ENCODE peak calls at places on chromosomes 12 and 14, in six cellular contexts. One of them, this sample, is unnamed.

GRCh38 chr14:79157369-79157768 is 987.2 kb downstream of the NRXN3 start:
- DNase-seq in transverse colon: no peak
- DNase-seq in cardiac muscle cell: no peak
- DNase-seq in CD4-positive, CD25-positive, alpha-beta regulatory T cell: no peak
- DNase-seq in Panc1: no peak
- DNase-seq in lower lobe of right lung: no peak
- DNase-seq in this sample: no peak

GRCh38 chr12:118164798-118165486 is 29.0 kb downstream of the PEBP1 start:
- DNase-seq in Panc1: no peak
- DNase-seq in lower lobe of right lung: no peak
- DNase-seq in CD4-positive, CD25-positive, alpha-beta regulatory T cell: no peak
- DNase-seq in cardiac muscle cell: peak
- DNase-seq in transverse colon: no peak
- DNase-seq in this sample: no peak

GRCh38 chr12:109601557-109601956 is 28.0 kb downstream of the MVK start:
- DNase-seq in transverse colon: no peak
- DNase-seq in Panc1: no peak
- DNase-seq in cardiac muscle cell: no peak
- DNase-seq in CD4-positive, CD25-positive, alpha-beta regulatory T cell: no peak
- DNase-seq in lower lobe of right lung: no peak
- DNase-seq in this sample: no peak

GRCh38 chr12:14849664-14850063 is 6.3 kb upstream of the ART4 start:
- DNase-seq in Panc1: no peak
- DNase-seq in cardiac muscle cell: no peak
- DNase-seq in CD4-positive, CD25-positive, alpha-beta regulatory T cell: no peak
- DNase-seq in transverse colon: no peak
- DNase-seq in lower lobe of right lung: no peak
- DNase-seq in this sample: no peak

GRCh38 chr14:55585854-55586253 is 5.8 kb downstream of the KTN1 start:
- DNase-seq in lower lobe of right lung: no peak
- DNase-seq in Panc1: no peak
- DNase-seq in CD4-positive, CD25-positive, alpha-beta regulatory T cell: no peak
- DNase-seq in transverse colon: no peak
- DNase-seq in cardiac muscle cell: no peak
- DNase-seq in this sample: no peak

GRCh38 chr12:107759410-107759809 is 1.5 kb downstream of the PRDM4 start:
- DNase-seq in CD4-positive, CD25-positive, alpha-beta regulatory T cell: no peak
- DNase-seq in cardiac muscle cell: no peak
- DNase-seq in Panc1: no peak
- DNase-seq in transverse colon: peak
- DNase-seq in lower lobe of right lung: no peak
- DNase-seq in this sample: no peak

GRCh38 chr12:10190558-10191388 is 11.9 kb downstream of the TMEM52B start:
- DNase-seq in CD4-positive, CD25-positive, alpha-beta regulatory T cell: peak
- DNase-seq in Panc1: peak
- DNase-seq in transverse colon: peak
- DNase-seq in lower lobe of right lung: peak
- DNase-seq in cardiac muscle cell: peak
- DNase-seq in this sample: peak

GRCh38 chr12:38508246-38508645 is 191.7 kb downstream of the ALG10B start:
- DNase-seq in Panc1: no peak
- DNase-seq in cardiac muscle cell: no peak
- DNase-seq in lower lobe of right lung: no peak
- DNase-seq in CD4-positive, CD25-positive, alpha-beta regulatory T cell: no peak
- DNase-seq in transverse colon: no peak
- DNase-seq in this sample: no peak

GRCh38 chr14:67241416-67242362 is at the start of gene PALS1:
- DNase-seq in lower lobe of right lung: no peak
- DNase-seq in cardiac muscle cell: peak
- DNase-seq in transverse colon: no peak
- DNase-seq in CD4-positive, CD25-positive, alpha-beta regulatory T cell: no peak
- DNase-seq in Panc1: no peak
- DNase-seq in this sample: peak

GRCh38 chr12:68349921-68350606 is 17.9 kb upstream of the MDM1 start:
- DNase-seq in Panc1: no peak
- DNase-seq in CD4-positive, CD25-positive, alpha-beta regulatory T cell: no peak
- DNase-seq in cardiac muscle cell: no peak
- DNase-seq in transverse colon: no peak
- DNase-seq in lower lobe of right lung: no peak
- DNase-seq in this sample: no peak

GRCh38 chr14:21039585-21040369 is 2.4 kb upstream of the RNASE7 start:
- DNase-seq in cardiac muscle cell: peak
- DNase-seq in CD4-positive, CD25-positive, alpha-beta regulatory T cell: no peak
- DNase-seq in Panc1: no peak
- DNase-seq in lower lobe of right lung: no peak
- DNase-seq in transverse colon: peak
- DNase-seq in this sample: no peak

GRCh38 chr12:6276247-6276887 is 34.1 kb upstream of the PLEKHG6 start:
- DNase-seq in Panc1: no peak
- DNase-seq in lower lobe of right lung: peak
- DNase-seq in cardiac muscle cell: no peak
- DNase-seq in CD4-positive, CD25-positive, alpha-beta regulatory T cell: no peak
- DNase-seq in transverse colon: no peak
- DNase-seq in this sample: no peak

GRCh38 chr12:6273209-6273928 is 37.1 kb upstream of the PLEKHG6 start:
- DNase-seq in transverse colon: no peak
- DNase-seq in Panc1: no peak
- DNase-seq in lower lobe of right lung: peak
- DNase-seq in cardiac muscle cell: no peak
- DNase-seq in CD4-positive, CD25-positive, alpha-beta regulatory T cell: no peak
- DNase-seq in this sample: no peak

GRCh38 chr12:6272300-6273208 is 37.9 kb upstream of the PLEKHG6 start:
- DNase-seq in Panc1: no peak
- DNase-seq in transverse colon: no peak
- DNase-seq in cardiac muscle cell: no peak
- DNase-seq in lower lobe of right lung: peak
- DNase-seq in CD4-positive, CD25-positive, alpha-beta regulatory T cell: no peak
- DNase-seq in this sample: no peak

GRCh38 chr12:6275609-6276246 is 34.8 kb upstream of the PLEKHG6 start:
- DNase-seq in transverse colon: no peak
- DNase-seq in CD4-positive, CD25-positive, alpha-beta regulatory T cell: no peak
- DNase-seq in lower lobe of right lung: peak
- DNase-seq in Panc1: no peak
- DNase-seq in cardiac muscle cell: no peak
- DNase-seq in this sample: no peak

GRCh38 chr12:6273931-6274687 is 36.4 kb upstream of the PLEKHG6 start:
- DNase-seq in transverse colon: no peak
- DNase-seq in cardiac muscle cell: no peak
- DNase-seq in Panc1: no peak
- DNase-seq in lower lobe of right lung: peak
- DNase-seq in CD4-positive, CD25-positive, alpha-beta regulatory T cell: no peak
- DNase-seq in this sample: no peak
- H3K27ac ChIP-seq in transverse colon: no peak
- H3K27ac ChIP-seq in cardiac muscle cell: no peak
- H3K27ac ChIP-seq in Panc1: no peak
- H3K27ac ChIP-seq in lower lobe of right lung: peak
- H3K27ac ChIP-seq in CD4-positive, CD25-positive, alpha-beta regulatory T cell: no peak
- H3K27ac ChIP-seq in this sample: no peak

DNA sequence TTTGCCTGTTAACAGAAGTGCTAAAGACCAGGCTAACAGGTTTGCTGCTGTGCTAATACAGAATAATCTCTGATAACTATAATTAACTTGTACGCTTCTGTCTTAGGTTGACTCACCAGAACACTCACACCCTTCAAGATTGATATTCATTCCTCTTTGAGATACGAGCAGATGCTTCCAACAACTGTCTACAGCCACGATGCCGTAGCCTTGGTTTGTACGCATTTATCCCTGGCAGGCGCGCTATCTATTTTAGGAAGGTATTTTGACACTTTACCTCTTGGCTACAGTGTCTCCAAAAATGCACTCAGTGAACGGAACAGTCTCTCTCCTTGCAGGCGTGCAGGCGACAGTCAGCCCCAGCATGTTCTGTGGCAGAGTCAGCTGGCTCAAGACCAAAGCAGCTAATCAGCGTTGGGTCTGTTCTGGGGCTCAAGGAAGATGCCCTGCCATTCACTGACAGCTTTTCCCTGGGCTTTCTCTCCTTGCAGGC is 146.4 kb upstream of the PRICKLE1 start:
- DNase-seq in CD4-positive, CD25-positive, alpha-beta regulatory T cell: no peak
- DNase-seq in cardiac muscle cell: peak
- DNase-seq in Panc1: no peak
- DNase-seq in lower lobe of right lung: no peak
- DNase-seq in transverse colon: no peak
- DNase-seq in this sample: no peak
- H3K27ac ChIP-seq in CD4-positive, CD25-positive, alpha-beta regulatory T cell: no peak
- H3K27ac ChIP-seq in cardiac muscle cell: peak
- H3K27ac ChIP-seq in Panc1: no peak
- H3K27ac ChIP-seq in lower lobe of right lung: no peak
- H3K27ac ChIP-seq in transverse colon: no peak
- H3K27ac ChIP-seq in this sample: no peak

GRCh38 chr14:24313912-24314311 is 2.6 kb downstream of the LTB4R start:
- DNase-seq in transverse colon: no peak
- DNase-seq in cardiac muscle cell: no peak
- DNase-seq in CD4-positive, CD25-positive, alpha-beta regulatory T cell: no peak
- DNase-seq in Panc1: no peak
- DNase-seq in lower lobe of right lung: peak
- DNase-seq in this sample: no peak
- H3K27ac ChIP-seq in transverse colon: peak
- H3K27ac ChIP-seq in cardiac muscle cell: no peak
- H3K27ac ChIP-seq in CD4-positive, CD25-positive, alpha-beta regulatory T cell: no peak
- H3K27ac ChIP-seq in Panc1: no peak
- H3K27ac ChIP-seq in lower lobe of right lung: peak
- H3K27ac ChIP-seq in this sample: no peak

GRCh38 chr14:99773496-99774203 is 19.6 kb upstream of the EML1 start:
- DNase-seq in lower lobe of right lung: no peak
- DNase-seq in transverse colon: no peak
- DNase-seq in cardiac muscle cell: no peak
- DNase-seq in CD4-positive, CD25-positive, alpha-beta regulatory T cell: no peak
- DNase-seq in Panc1: no peak
- DNase-seq in this sample: no peak
- H3K27ac ChIP-seq in lower lobe of right lung: no peak
- H3K27ac ChIP-seq in transverse colon: peak
- H3K27ac ChIP-seq in cardiac muscle cell: no peak
- H3K27ac ChIP-seq in CD4-positive, CD25-positive, alpha-beta regulatory T cell: no peak
- H3K27ac ChIP-seq in Panc1: no peak
- H3K27ac ChIP-seq in this sample: peak

GRCh38 chr12:47938594-47938993 is 24.8 kb upstream of the TMEM106C start:
- DNase-seq in Panc1: no peak
- DNase-seq in transverse colon: no peak
- DNase-seq in CD4-positive, CD25-positive, alpha-beta regulatory T cell: no peak
- DNase-seq in lower lobe of right lung: no peak
- DNase-seq in cardiac muscle cell: no peak
- DNase-seq in this sample: no peak
- H3K27ac ChIP-seq in Panc1: no peak
- H3K27ac ChIP-seq in transverse colon: peak
- H3K27ac ChIP-seq in CD4-positive, CD25-positive, alpha-beta regulatory T cell: no peak
- H3K27ac ChIP-seq in lower lobe of right lung: no peak
- H3K27ac ChIP-seq in cardiac muscle cell: no peak
- H3K27ac ChIP-seq in this sample: no peak

DNA sequence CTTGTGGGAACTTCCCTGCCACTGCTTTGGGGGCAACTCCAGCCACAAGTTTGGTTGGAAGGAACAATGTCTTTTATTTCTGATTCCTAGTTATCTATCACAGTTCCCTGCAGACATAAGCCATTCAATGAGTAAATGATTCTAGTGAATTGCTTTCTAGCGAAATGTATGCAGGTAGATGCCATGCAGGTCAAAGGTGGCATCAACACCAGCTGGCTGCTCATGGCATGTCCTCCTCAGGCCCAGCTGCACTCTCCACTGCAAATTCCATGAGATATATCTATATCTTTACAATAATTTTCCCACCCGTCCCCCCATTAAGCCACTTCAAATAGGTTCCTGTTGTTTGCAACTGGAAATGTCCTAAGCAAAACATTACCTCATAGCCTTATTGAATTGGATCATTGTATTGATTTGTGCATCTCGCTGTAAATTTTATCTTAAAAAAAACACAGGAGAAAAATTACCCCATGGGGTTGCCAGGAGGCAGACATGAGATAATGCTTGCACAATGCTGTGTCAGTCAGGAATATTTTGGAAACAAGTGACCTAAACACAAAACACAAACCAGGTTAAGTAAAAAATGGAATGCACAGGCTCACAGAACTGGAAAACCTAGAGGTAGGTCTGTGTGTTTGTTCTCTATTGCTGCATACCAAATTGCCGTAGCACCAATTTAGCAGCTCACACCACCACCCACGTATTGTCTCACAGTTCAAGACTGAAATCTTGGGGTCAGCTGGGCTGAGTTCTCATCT is 32.8 kb upstream of the TXNRD1 start:
- DNase-seq in Panc1: no peak
- DNase-seq in cardiac muscle cell: no peak
- DNase-seq in CD4-positive, CD25-positive, alpha-beta regulatory T cell: no peak
- DNase-seq in lower lobe of right lung: no peak
- DNase-seq in transverse colon: no peak
- DNase-seq in this sample: no peak
- H3K27ac ChIP-seq in Panc1: peak
- H3K27ac ChIP-seq in cardiac muscle cell: no peak
- H3K27ac ChIP-seq in CD4-positive, CD25-positive, alpha-beta regulatory T cell: no peak
- H3K27ac ChIP-seq in lower lobe of right lung: peak
- H3K27ac ChIP-seq in transverse colon: peak
- H3K27ac ChIP-seq in this sample: no peak

DNA sequence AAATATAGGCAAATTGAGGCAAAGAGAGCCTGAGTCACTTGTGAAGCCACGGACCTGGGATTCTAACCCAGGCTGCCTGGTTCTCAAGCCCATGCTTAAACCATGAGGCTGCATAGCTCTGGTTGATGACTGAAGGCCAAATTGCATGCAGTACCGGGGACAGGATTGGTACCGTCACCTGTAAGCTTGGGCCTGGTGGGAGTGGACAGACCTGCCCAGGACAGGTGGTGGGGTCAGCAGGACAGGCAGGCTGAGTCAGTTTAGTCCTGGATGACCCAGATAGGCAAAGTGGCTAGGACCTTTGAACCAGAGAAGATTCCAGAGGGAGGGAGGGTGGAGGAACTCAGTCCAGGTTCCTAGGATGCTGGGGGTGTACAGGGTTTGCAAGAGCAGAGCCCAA is 25.8 kb downstream of the RIN3 start:
- DNase-seq in CD4-positive, CD25-positive, alpha-beta regulatory T cell: no peak
- DNase-seq in lower lobe of right lung: peak
- DNase-seq in cardiac muscle cell: no peak
- DNase-seq in transverse colon: no peak
- DNase-seq in Panc1: no peak
- DNase-seq in this sample: no peak
- H3K27ac ChIP-seq in CD4-positive, CD25-positive, alpha-beta regulatory T cell: no peak
- H3K27ac ChIP-seq in lower lobe of right lung: peak
- H3K27ac ChIP-seq in cardiac muscle cell: no peak
- H3K27ac ChIP-seq in transverse colon: peak
- H3K27ac ChIP-seq in Panc1: no peak
- H3K27ac ChIP-seq in this sample: no peak

GRCh38 chr14:48826058-48826457 is 760.1 kb downstream of the RPS29 start:
- DNase-seq in Panc1: no peak
- DNase-seq in transverse colon: no peak
- DNase-seq in cardiac muscle cell: no peak
- DNase-seq in CD4-positive, CD25-positive, alpha-beta regulatory T cell: no peak
- DNase-seq in lower lobe of right lung: no peak
- DNase-seq in this sample: no peak
- H3K27ac ChIP-seq in Panc1: no peak
- H3K27ac ChIP-seq in transverse colon: no peak
- H3K27ac ChIP-seq in cardiac muscle cell: no peak
- H3K27ac ChIP-seq in CD4-positive, CD25-positive, alpha-beta regulatory T cell: no peak
- H3K27ac ChIP-seq in lower lobe of right lung: no peak
- H3K27ac ChIP-seq in this sample: no peak